ENCODE peak calls at places on chromosomes 5 and 9, in ten cellular contexts. W, P, N, K, X, E, R, V, T and H are unnamed samples.

GRCh38 chr9:128550770-128551651 is 1.4 kb upstream of the SPTAN1 start:
- DNase-seq in W (no peak), P (peak; percentile 24), N (peak; percentile 88), K (no peak), X (no peak), E (no peak), R (no peak), V (peak; percentile 68), T (peak; percentile 51), H (no peak)

GRCh38 chr5:54644226-54644625 is 126.7 kb downstream of the SNX18 start:
- DNase-seq in W (no peak), P (peak; percentile 94), N (no peak), K (no peak), X (no peak), E (peak; percentile 90), R (peak; percentile 48), V (peak; percentile 92), T (no peak), H (no peak)

GRCh38 chr9:77816641-77817341 is 168.7 kb upstream of the GNA14 start:
- DNase-seq in W (no peak), P (peak; percentile 47), N (no peak), K (no peak), X (no peak), E (no peak), R (no peak), V (peak; percentile 38), T (no peak), H (no peak)

GRCh38 chr5:5487961-5488360 is 65.5 kb downstream of the ICE1 start:
- DNase-seq in W (no peak), P (no peak), N (no peak), K (no peak), X (no peak), E (no peak), R (no peak), V (no peak), T (no peak), H (no peak)

GRCh38 chr5:78997090-78997489 is 12.0 kb upstream of the ARSB start:
- DNase-seq in W (no peak), P (no peak), N (no peak), K (no peak), X (no peak), E (no peak), R (no peak), V (no peak), T (no peak), H (no peak)

GRCh38 chr9:78405461-78405860 is 108.5 kb downstream of the PSAT1 start:
- DNase-seq in W (no peak), P (no peak), N (no peak), K (no peak), X (no peak), E (no peak), R (no peak), V (no peak), T (no peak), H (no peak)

GRCh38 chr9:117682955-117683710 is 21.1 kb upstream of the TLR4 start:
- DNase-seq in W (no peak), P (no peak), N (no peak), K (no peak), X (no peak), E (no peak), R (no peak), V (peak; percentile 68), T (no peak), H (no peak)

GRCh38 chr5:76542887-76543690 is 80.1 kb downstream of the F2RL2 start:
- DNase-seq in W (no peak), P (peak; percentile 18), N (no peak), K (peak; percentile 11), X (no peak), E (no peak), R (no peak), V (no peak), T (peak; percentile 29), H (peak; percentile 53)

GRCh38 chr5:158175664-158176507 is 316.9 kb upstream of the CLINT1 start:
- DNase-seq in W (no peak), P (no peak), N (peak; percentile 38), K (no peak), X (peak; percentile 49), E (peak; percentile 87), R (no peak), V (no peak), T (peak; percentile 42), H (no peak)

GRCh38 chr9:9003184-9003583 is 1203.6 kb upstream of the DMAC1 start:
- DNase-seq in W (peak; percentile 8), P (no peak), N (peak; percentile 52), K (no peak), X (peak; percentile 1), E (no peak), R (no peak), V (peak; percentile 2), T (peak; percentile 65), H (no peak)

GRCh38 chr9:123287639-123288038 is 19.3 kb upstream of the STRBP start:
- DNase-seq in W (no peak), P (no peak), N (no peak), K (no peak), X (no peak), E (no peak), R (no peak), V (no peak), T (no peak), H (no peak)

GRCh38 chr9:71001780-71002386 is 119.5 kb downstream of the TRPM3 start:
- DNase-seq in W (peak; percentile 6), P (peak; percentile 25), N (peak; percentile 70), K (peak; percentile 50), X (peak; percentile 3), E (peak; percentile 41), R (peak; percentile 23), V (peak; percentile 33), T (peak; percentile 69), H (no peak)

GRCh38 chr9:121249563-121249962 is 18.4 kb upstream of the GSN start:
- DNase-seq in W (no peak), P (no peak), N (no peak), K (no peak), X (no peak), E (no peak), R (no peak), V (no peak), T (no peak), H (no peak)

GRCh38 chr9:121252104-121252851 is 15.7 kb upstream of the GSN start:
- DNase-seq in W (no peak), P (no peak), N (no peak), K (no peak), X (no peak), E (no peak), R (no peak), V (no peak), T (no peak), H (no peak)

GRCh38 chr9:121242955-121243346 is 25.0 kb upstream of the GSN start:
- DNase-seq in W (no peak), P (no peak), N (no peak), K (no peak), X (no peak), E (no peak), R (no peak), V (no peak), T (no peak), H (no peak)

GRCh38 chr9:121242219-121242954 is 25.6 kb upstream of the GSN start:
- DNase-seq in W (no peak), P (peak; percentile 73), N (no peak), K (no peak), X (no peak), E (no peak), R (no peak), V (peak; percentile 86), T (no peak), H (no peak)

GRCh38 chr9:121246821-121247511 is 21.0 kb upstream of the GSN start:
- DNase-seq in W (no peak), P (peak; percentile 93), N (no peak), K (no peak), X (no peak), E (no peak), R (no peak), V (peak; percentile 95), T (no peak), H (no peak)
- H3K9ac ChIP-seq in W (no peak overlapping the region), P (no peak overlapping the region), N (no peak overlapping the region), K (no peak overlapping the region), X (no peak overlapping the region), E (no peak overlapping the region), R (no peak overlapping the region), V (no peak overlapping the region), T (no peak overlapping the region), H (no peak overlapping the region)

DNA sequence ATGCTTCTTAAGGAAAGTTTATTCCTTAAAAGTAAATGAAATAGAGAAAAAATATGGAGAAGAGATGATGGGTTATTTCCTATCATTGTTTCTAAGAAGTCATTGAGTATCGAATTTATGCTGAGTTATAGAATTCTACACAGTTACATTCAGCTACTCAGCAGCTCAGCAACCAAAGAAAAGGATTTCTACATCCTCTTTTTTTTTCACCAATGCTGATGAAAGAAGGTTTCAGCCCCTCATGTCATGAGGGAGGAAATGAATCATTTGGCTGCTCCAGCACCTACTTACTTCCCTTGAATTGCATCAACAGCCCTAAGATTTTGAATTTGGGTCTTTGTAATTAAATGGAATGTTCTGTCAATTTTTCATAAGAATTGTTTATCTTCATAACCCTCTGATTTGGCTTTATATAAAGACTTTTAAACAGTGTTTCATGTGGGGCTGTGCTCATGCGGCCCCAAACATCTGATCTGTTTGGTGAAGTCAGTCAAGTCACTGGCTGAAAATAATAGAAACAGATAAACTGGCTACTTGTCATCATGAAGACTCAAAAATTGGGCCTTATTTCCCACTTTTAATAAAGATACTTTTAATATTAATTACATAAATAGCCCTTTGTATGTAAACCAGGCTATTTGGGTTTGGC is 18.5 kb upstream of the SNX2 start:
- DNase-seq in W (no peak), P (peak; percentile 80), N (no peak), K (no peak), X (no peak), E (peak; percentile 42), R (no peak), V (peak; percentile 72), T (peak; percentile 66), H (no peak)
- H3K9ac ChIP-seq in W (no peak overlapping the region), P (no peak overlapping the region), N (no peak overlapping the region), K (no peak overlapping the region), X (no peak overlapping the region), E (no peak overlapping the region), R (no peak overlapping the region), V (no peak overlapping the region), T (no peak overlapping the region), H (no peak overlapping the region)

DNA sequence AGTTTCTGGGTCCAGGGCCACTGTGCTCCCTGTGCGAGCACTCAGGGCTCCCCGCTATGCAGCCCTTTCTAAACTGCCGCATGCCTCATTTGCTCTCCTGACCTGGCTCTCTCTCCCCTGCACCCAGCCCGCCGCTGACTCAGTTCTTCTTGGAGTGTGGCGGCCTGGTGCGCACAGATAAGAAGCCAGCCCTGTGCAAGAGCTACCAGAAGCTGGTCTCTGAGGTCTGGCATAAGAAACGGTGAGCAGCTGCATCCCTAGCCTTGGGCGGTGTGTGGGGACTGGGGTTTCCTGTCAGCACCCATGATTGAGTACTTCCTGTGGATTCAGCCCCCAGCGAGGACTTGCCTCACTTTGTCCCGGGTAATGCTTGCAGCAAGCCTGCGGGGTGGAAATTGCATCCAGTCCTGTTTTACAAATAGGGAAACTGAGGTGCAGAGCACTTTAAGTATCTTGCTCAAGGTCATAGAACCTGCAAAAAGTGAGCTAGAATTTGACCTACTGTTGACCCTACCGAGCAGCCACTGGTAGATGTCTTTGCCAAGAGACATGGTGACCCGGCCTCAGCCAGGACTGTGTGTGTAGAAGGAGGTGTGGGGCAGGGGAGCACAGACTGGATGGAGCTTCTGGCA is 27.9 kb downstream of the USP20 start:
- DNase-seq in W (peak; percentile 94), P (peak; percentile 81), N (no peak), K (no peak), X (peak; percentile 85), E (no peak), R (no peak), V (peak; percentile 96), T (peak; percentile 31), H (peak; percentile 59)
- H3K9ac ChIP-seq in W (peak overlapping the region; percentile 41), P (no peak overlapping the region), N (no peak overlapping the region), K (no peak overlapping the region), X (no peak overlapping the region), E (no peak overlapping the region), R (no peak overlapping the region), V (no peak overlapping the region), T (no peak overlapping the region), H (no peak overlapping the region)

GRCh38 chr9:125750656-125751035 is 3.5 kb downstream of the PBX3 start:
- DNase-seq in W (no peak), P (no peak), N (peak; percentile 81), K (no peak), X (peak; percentile 50), E (no peak), R (no peak), V (peak; percentile 56), T (peak; percentile 71), H (no peak)
- H3K9ac ChIP-seq in W (peak overlapping the region; percentile 17), P (no peak overlapping the region), N (no peak overlapping the region), K (no peak overlapping the region), X (peak overlapping the region; percentile 96), E (no peak overlapping the region), R (no peak overlapping the region), V (no peak overlapping the region), T (peak overlapping the region; percentile 56), H (no peak overlapping the region)